ENCODE peak calls at places on chromosomes 5 and 9, in ten cellular contexts. One of them, this sample, is unnamed.

GRCh38 chr9:80020530-80020929 is 448.8 kb downstream of the TLE4 start:
- DNase-seq in tibial nerve: no peak
- DNase-seq in body of pancreas: no peak
- DNase-seq in right lobe of liver: no peak
- DNase-seq in cardiac muscle cell: no peak
- DNase-seq in H9: no peak
- DNase-seq in spleen: no peak
- DNase-seq in transverse colon: no peak
- DNase-seq in pancreas: no peak
- DNase-seq in naive thymus-derived CD4-positive, alpha-beta T cell: no peak
- DNase-seq in this sample: no peak

GRCh38 chr5:26192496-26192895 is 845.9 kb downstream of the CDH9 start:
- DNase-seq in tibial nerve: no peak
- DNase-seq in body of pancreas: no peak
- DNase-seq in right lobe of liver: no peak
- DNase-seq in cardiac muscle cell: no peak
- DNase-seq in H9: no peak
- DNase-seq in spleen: no peak
- DNase-seq in transverse colon: no peak
- DNase-seq in pancreas: no peak
- DNase-seq in naive thymus-derived CD4-positive, alpha-beta T cell: no peak
- DNase-seq in this sample: no peak

GRCh38 chr5:113508756-113509155 is 4.7 kb upstream of the YTHDC2 start:
- DNase-seq in tibial nerve: no peak
- DNase-seq in body of pancreas: no peak
- DNase-seq in right lobe of liver: no peak
- DNase-seq in cardiac muscle cell: no peak
- DNase-seq in H9: no peak
- DNase-seq in spleen: no peak
- DNase-seq in transverse colon: no peak
- DNase-seq in pancreas: no peak
- DNase-seq in naive thymus-derived CD4-positive, alpha-beta T cell: no peak
- DNase-seq in this sample: no peak

GRCh38 chr9:108271646-108272349 is 584.0 kb downstream of the ACTL7B start:
- DNase-seq in tibial nerve: no peak
- DNase-seq in body of pancreas: peak
- DNase-seq in right lobe of liver: no peak
- DNase-seq in cardiac muscle cell: no peak
- DNase-seq in H9: peak
- DNase-seq in spleen: no peak
- DNase-seq in transverse colon: peak
- DNase-seq in pancreas: peak
- DNase-seq in naive thymus-derived CD4-positive, alpha-beta T cell: no peak
- DNase-seq in this sample: no peak

GRCh38 chr5:71748360-71748759 is 29.3 kb downstream of the CARTPT start:
- DNase-seq in tibial nerve: peak
- DNase-seq in body of pancreas: peak
- DNase-seq in right lobe of liver: no peak
- DNase-seq in cardiac muscle cell: no peak
- DNase-seq in H9: no peak
- DNase-seq in spleen: no peak
- DNase-seq in transverse colon: peak
- DNase-seq in pancreas: no peak
- DNase-seq in naive thymus-derived CD4-positive, alpha-beta T cell: no peak
- DNase-seq in this sample: no peak

GRCh38 chr9:120152295-120152694 is 427.7 kb downstream of the CDK5RAP2 start:
- DNase-seq in tibial nerve: no peak
- DNase-seq in body of pancreas: no peak
- DNase-seq in right lobe of liver: no peak
- DNase-seq in cardiac muscle cell: peak
- DNase-seq in H9: peak
- DNase-seq in spleen: no peak
- DNase-seq in transverse colon: no peak
- DNase-seq in pancreas: no peak
- DNase-seq in naive thymus-derived CD4-positive, alpha-beta T cell: no peak
- DNase-seq in this sample: no peak

GRCh38 chr9:120383611-120383998 is 196.4 kb downstream of the CDK5RAP2 start:
- DNase-seq in tibial nerve: no peak
- DNase-seq in body of pancreas: no peak
- DNase-seq in right lobe of liver: peak
- DNase-seq in cardiac muscle cell: no peak
- DNase-seq in H9: no peak
- DNase-seq in spleen: no peak
- DNase-seq in transverse colon: no peak
- DNase-seq in pancreas: no peak
- DNase-seq in naive thymus-derived CD4-positive, alpha-beta T cell: no peak
- DNase-seq in this sample: no peak

GRCh38 chr9:133934512-133935221 is 57.5 kb downstream of the VAV2 start:
- DNase-seq in tibial nerve: no peak
- DNase-seq in body of pancreas: no peak
- DNase-seq in right lobe of liver: no peak
- DNase-seq in cardiac muscle cell: no peak
- DNase-seq in H9: no peak
- DNase-seq in spleen: no peak
- DNase-seq in transverse colon: no peak
- DNase-seq in pancreas: no peak
- DNase-seq in naive thymus-derived CD4-positive, alpha-beta T cell: no peak
- DNase-seq in this sample: no peak

GRCh38 chr5:59034498-59035186 is 451.8 kb downstream of the RAB3C start:
- DNase-seq in tibial nerve: no peak
- DNase-seq in body of pancreas: no peak
- DNase-seq in right lobe of liver: no peak
- DNase-seq in cardiac muscle cell: peak
- DNase-seq in H9: no peak
- DNase-seq in spleen: no peak
- DNase-seq in transverse colon: no peak
- DNase-seq in pancreas: no peak
- DNase-seq in naive thymus-derived CD4-positive, alpha-beta T cell: no peak
- DNase-seq in this sample: no peak

GRCh38 chr9:87270241-87271234 is 227.1 kb upstream of the DAPK1 start:
- DNase-seq in tibial nerve: no peak
- DNase-seq in body of pancreas: peak
- DNase-seq in right lobe of liver: no peak
- DNase-seq in cardiac muscle cell: no peak
- DNase-seq in H9: no peak
- DNase-seq in spleen: no peak
- DNase-seq in transverse colon: no peak
- DNase-seq in pancreas: peak
- DNase-seq in naive thymus-derived CD4-positive, alpha-beta T cell: no peak
- DNase-seq in this sample: no peak

GRCh38 chr5:112529525-112529924 is 110.4 kb upstream of the EPB41L4A start:
- DNase-seq in tibial nerve: no peak
- DNase-seq in body of pancreas: no peak
- DNase-seq in right lobe of liver: no peak
- DNase-seq in cardiac muscle cell: peak
- DNase-seq in H9: no peak
- DNase-seq in spleen: no peak
- DNase-seq in transverse colon: no peak
- DNase-seq in pancreas: no peak
- DNase-seq in naive thymus-derived CD4-positive, alpha-beta T cell: no peak
- DNase-seq in this sample: no peak

GRCh38 chr9:83966209-83966582 is 13.8 kb downstream of the HNRNPK start:
- DNase-seq in tibial nerve: no peak
- DNase-seq in body of pancreas: no peak
- DNase-seq in right lobe of liver: no peak
- DNase-seq in cardiac muscle cell: no peak
- DNase-seq in H9: peak
- DNase-seq in spleen: no peak
- DNase-seq in transverse colon: no peak
- DNase-seq in pancreas: no peak
- DNase-seq in naive thymus-derived CD4-positive, alpha-beta T cell: no peak
- DNase-seq in this sample: no peak

GRCh38 chr9:83967083-83967482 is 12.9 kb downstream of the HNRNPK start:
- DNase-seq in tibial nerve: no peak
- DNase-seq in body of pancreas: no peak
- DNase-seq in right lobe of liver: no peak
- DNase-seq in cardiac muscle cell: no peak
- DNase-seq in H9: no peak
- DNase-seq in spleen: no peak
- DNase-seq in transverse colon: no peak
- DNase-seq in pancreas: no peak
- DNase-seq in naive thymus-derived CD4-positive, alpha-beta T cell: no peak
- DNase-seq in this sample: no peak

GRCh38 chr9:83962165-83962564 is 17.9 kb downstream of the HNRNPK start:
- DNase-seq in tibial nerve: no peak
- DNase-seq in body of pancreas: no peak
- DNase-seq in right lobe of liver: no peak
- DNase-seq in cardiac muscle cell: no peak
- DNase-seq in H9: no peak
- DNase-seq in spleen: no peak
- DNase-seq in transverse colon: no peak
- DNase-seq in pancreas: no peak
- DNase-seq in naive thymus-derived CD4-positive, alpha-beta T cell: no peak
- DNase-seq in this sample: no peak

GRCh38 chr9:83964973-83965349 is 15.1 kb downstream of the HNRNPK start:
- DNase-seq in tibial nerve: no peak
- DNase-seq in body of pancreas: no peak
- DNase-seq in right lobe of liver: no peak
- DNase-seq in cardiac muscle cell: no peak
- DNase-seq in H9: no peak
- DNase-seq in spleen: no peak
- DNase-seq in transverse colon: no peak
- DNase-seq in pancreas: no peak
- DNase-seq in naive thymus-derived CD4-positive, alpha-beta T cell: no peak
- DNase-seq in this sample: no peak

GRCh38 chr9:83965350-83966208 is 14.4 kb downstream of the HNRNPK start:
- DNase-seq in tibial nerve: no peak
- DNase-seq in body of pancreas: no peak
- DNase-seq in right lobe of liver: no peak
- DNase-seq in cardiac muscle cell: no peak
- DNase-seq in H9: no peak
- DNase-seq in spleen: no peak
- DNase-seq in transverse colon: no peak
- DNase-seq in pancreas: no peak
- DNase-seq in naive thymus-derived CD4-positive, alpha-beta T cell: no peak
- DNase-seq in this sample: no peak
- H3K27ac ChIP-seq in tibial nerve: peak
- H3K27ac ChIP-seq in body of pancreas: peak
- H3K27ac ChIP-seq in right lobe of liver: no peak
- H3K27ac ChIP-seq in cardiac muscle cell: peak
- H3K27ac ChIP-seq in H9: no peak
- H3K27ac ChIP-seq in spleen: no peak
- H3K27ac ChIP-seq in transverse colon: no peak
- H3K27ac ChIP-seq in pancreas: no peak
- H3K27ac ChIP-seq in naive thymus-derived CD4-positive, alpha-beta T cell: no peak
- H3K27ac ChIP-seq in this sample: no peak

GRCh38 chr9:113614843-113615648 is 151.5 kb downstream of the RGS3 start:
- DNase-seq in tibial nerve: peak
- DNase-seq in body of pancreas: peak
- DNase-seq in right lobe of liver: peak
- DNase-seq in cardiac muscle cell: no peak
- DNase-seq in H9: peak
- DNase-seq in spleen: peak
- DNase-seq in transverse colon: no peak
- DNase-seq in pancreas: no peak
- DNase-seq in naive thymus-derived CD4-positive, alpha-beta T cell: peak
- DNase-seq in this sample: peak
- H3K27ac ChIP-seq in tibial nerve: peak
- H3K27ac ChIP-seq in body of pancreas: peak
- H3K27ac ChIP-seq in right lobe of liver: peak
- H3K27ac ChIP-seq in cardiac muscle cell: no peak
- H3K27ac ChIP-seq in H9: no peak
- H3K27ac ChIP-seq in spleen: peak
- H3K27ac ChIP-seq in transverse colon: peak
- H3K27ac ChIP-seq in pancreas: no peak
- H3K27ac ChIP-seq in naive thymus-derived CD4-positive, alpha-beta T cell: no peak
- H3K27ac ChIP-seq in this sample: peak

GRCh38 chr9:114282104-114282485 is 40.8 kb upstream of the ORM1 start:
- DNase-seq in tibial nerve: no peak
- DNase-seq in body of pancreas: no peak
- DNase-seq in right lobe of liver: peak
- DNase-seq in cardiac muscle cell: no peak
- DNase-seq in H9: peak
- DNase-seq in spleen: peak
- DNase-seq in transverse colon: no peak
- DNase-seq in pancreas: no peak
- DNase-seq in naive thymus-derived CD4-positive, alpha-beta T cell: no peak
- DNase-seq in this sample: peak

GRCh38 chr9:114282926-114283325 is 40.0 kb upstream of the ORM1 start:
- DNase-seq in tibial nerve: no peak
- DNase-seq in body of pancreas: no peak
- DNase-seq in right lobe of liver: peak
- DNase-seq in cardiac muscle cell: no peak
- DNase-seq in H9: peak
- DNase-seq in spleen: peak
- DNase-seq in transverse colon: no peak
- DNase-seq in pancreas: no peak
- DNase-seq in naive thymus-derived CD4-positive, alpha-beta T cell: no peak
- DNase-seq in this sample: peak

GRCh38 chr9:114283551-114284111 is 39.3 kb upstream of the ORM1 start:
- DNase-seq in tibial nerve: no peak
- DNase-seq in body of pancreas: no peak
- DNase-seq in right lobe of liver: peak
- DNase-seq in cardiac muscle cell: no peak
- DNase-seq in H9: peak
- DNase-seq in spleen: peak
- DNase-seq in transverse colon: no peak
- DNase-seq in pancreas: no peak
- DNase-seq in naive thymus-derived CD4-positive, alpha-beta T cell: no peak
- DNase-seq in this sample: peak

GRCh38 chr9:114281421-114282103 is 41.3 kb upstream of the ORM1 start:
- DNase-seq in tibial nerve: no peak
- DNase-seq in body of pancreas: no peak
- DNase-seq in right lobe of liver: peak
- DNase-seq in cardiac muscle cell: no peak
- DNase-seq in H9: peak
- DNase-seq in spleen: peak
- DNase-seq in transverse colon: no peak
- DNase-seq in pancreas: no peak
- DNase-seq in naive thymus-derived CD4-positive, alpha-beta T cell: no peak
- DNase-seq in this sample: peak

GRCh38 chr9:114282507-114282906 is 40.4 kb upstream of the ORM1 start:
- DNase-seq in tibial nerve: no peak
- DNase-seq in body of pancreas: no peak
- DNase-seq in right lobe of liver: peak
- DNase-seq in cardiac muscle cell: no peak
- DNase-seq in H9: no peak
- DNase-seq in spleen: no peak
- DNase-seq in transverse colon: no peak
- DNase-seq in pancreas: no peak
- DNase-seq in naive thymus-derived CD4-positive, alpha-beta T cell: no peak
- DNase-seq in this sample: no peak
- H3K27ac ChIP-seq in tibial nerve: peak
- H3K27ac ChIP-seq in body of pancreas: no peak
- H3K27ac ChIP-seq in right lobe of liver: no peak
- H3K27ac ChIP-seq in cardiac muscle cell: no peak
- H3K27ac ChIP-seq in H9: no peak
- H3K27ac ChIP-seq in spleen: no peak
- H3K27ac ChIP-seq in transverse colon: no peak
- H3K27ac ChIP-seq in pancreas: no peak
- H3K27ac ChIP-seq in naive thymus-derived CD4-positive, alpha-beta T cell: no peak
- H3K27ac ChIP-seq in this sample: no peak

DNA sequence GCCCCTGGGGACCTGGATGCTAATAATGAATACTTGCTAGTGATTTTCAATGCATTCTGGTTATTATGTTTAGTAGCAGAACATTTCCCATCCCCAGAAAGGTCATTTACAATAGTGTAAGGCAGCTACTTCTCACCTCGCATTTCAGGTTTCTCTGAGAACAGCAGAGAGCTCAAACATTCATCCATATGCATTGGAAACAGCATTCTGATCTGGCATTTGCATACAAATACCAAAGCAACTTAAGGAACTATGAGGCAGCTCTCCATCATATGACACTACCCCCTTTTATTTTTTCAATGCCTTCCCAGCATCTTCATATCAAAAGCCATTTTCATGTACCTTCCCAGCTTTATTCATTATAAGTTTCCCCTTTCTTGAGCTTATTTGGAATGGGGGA is 6.4 kb downstream of the PPP2R2B start:
- DNase-seq in tibial nerve: no peak
- DNase-seq in body of pancreas: no peak
- DNase-seq in right lobe of liver: no peak
- DNase-seq in cardiac muscle cell: no peak
- DNase-seq in H9: no peak
- DNase-seq in spleen: no peak
- DNase-seq in transverse colon: no peak
- DNase-seq in pancreas: no peak
- DNase-seq in naive thymus-derived CD4-positive, alpha-beta T cell: no peak
- DNase-seq in this sample: no peak
- H3K27ac ChIP-seq in tibial nerve: no peak
- H3K27ac ChIP-seq in body of pancreas: no peak
- H3K27ac ChIP-seq in right lobe of liver: no peak
- H3K27ac ChIP-seq in cardiac muscle cell: no peak
- H3K27ac ChIP-seq in H9: peak
- H3K27ac ChIP-seq in spleen: no peak
- H3K27ac ChIP-seq in transverse colon: no peak
- H3K27ac ChIP-seq in pancreas: no peak
- H3K27ac ChIP-seq in naive thymus-derived CD4-positive, alpha-beta T cell: no peak
- H3K27ac ChIP-seq in this sample: no peak